ENCODE peak calls at places on chromosomes 13 and 19, in four cellular contexts. One of them, this sample, is unnamed.

GRCh38 chr19:41295506-41295905 is 14.5 kb upstream of the CCDC97 start:
- DNase-seq in IMR-90: no peak
- DNase-seq in H1: no peak
- DNase-seq in mesendoderm: no peak
- DNase-seq in this sample: no peak

GRCh38 chr13:44267966-44268365 is 105.7 kb upstream of the SERP2 start:
- DNase-seq in mesendoderm: no peak
- DNase-seq in IMR-90: peak; percentile 80
- DNase-seq in H1: no peak
- DNase-seq in this sample: no peak

GRCh38 chr13:29940715-29941114 is 90.3 kb upstream of the UBL3 start:
- DNase-seq in H1: no peak
- DNase-seq in IMR-90: no peak
- DNase-seq in mesendoderm: no peak
- DNase-seq in this sample: no peak

GRCh38 chr13:71395053-71395452 is 472.0 kb downstream of the DACH1 start:
- DNase-seq in IMR-90: no peak
- DNase-seq in H1: no peak
- DNase-seq in mesendoderm: no peak
- DNase-seq in this sample: no peak

GRCh38 chr19:51320258-51320657 is 8.8 kb downstream of the IGLON5 start:
- DNase-seq in H1: no peak
- DNase-seq in mesendoderm: no peak
- DNase-seq in IMR-90: no peak
- DNase-seq in this sample: no peak

GRCh38 chr19:2084993-2085720 is 11.0 kb downstream of the MOB3A start:
- DNase-seq in mesendoderm: no peak
- DNase-seq in IMR-90: no peak
- DNase-seq in H1: no peak
- DNase-seq in this sample: no peak

GRCh38 chr13:44389856-44390255 is 16.2 kb downstream of the SERP2 start:
- DNase-seq in IMR-90: no peak
- DNase-seq in mesendoderm: no peak
- DNase-seq in H1: no peak
- DNase-seq in this sample: no peak

GRCh38 chr19:10952809-10953208 is 8.0 kb upstream of the SMARCA4 start:
- DNase-seq in H1: no peak
- DNase-seq in mesendoderm: no peak
- DNase-seq in IMR-90: no peak
- DNase-seq in this sample: no peak

GRCh38 chr19:31105761-31106160 is 243.5 kb downstream of the TSHZ3 start:
- DNase-seq in mesendoderm: no peak
- DNase-seq in H1: no peak
- DNase-seq in IMR-90: no peak
- DNase-seq in this sample: no peak

GRCh38 chr19:47099576-47100050 is 14.0 kb downstream of the ZC3H4 start:
- DNase-seq in IMR-90: no peak
- DNase-seq in mesendoderm: peak; percentile 41
- DNase-seq in H1: no peak
- DNase-seq in this sample: no peak

GRCh38 chr13:28047784-28048388 is 52.5 kb downstream of the FLT3 start:
- DNase-seq in mesendoderm: no peak
- DNase-seq in IMR-90: peak; percentile 79
- DNase-seq in H1: no peak
- DNase-seq in this sample: no peak

GRCh38 chr19:1125601-1126533 is 22.1 kb downstream of the GPX4 start:
- DNase-seq in IMR-90: peak; percentile 41
- DNase-seq in H1: no peak
- DNase-seq in mesendoderm: no peak
- DNase-seq in this sample: no peak

GRCh38 chr13:80408270-80408669 is 67.3 kb upstream of the SPRY2 start:
- DNase-seq in mesendoderm: peak; percentile 30
- DNase-seq in IMR-90: no peak
- DNase-seq in H1: no peak
- DNase-seq in this sample: no peak

GRCh38 chr19:56712609-56713008 is 41.1 kb upstream of the ZNF835 start:
- DNase-seq in IMR-90: no peak
- DNase-seq in H1: no peak
- DNase-seq in mesendoderm: peak; percentile 39
- DNase-seq in this sample: peak; percentile 42

GRCh38 chr13:35468195-35468594 is 8.3 kb downstream of the MAB21L1 start:
- DNase-seq in H1: no peak
- DNase-seq in IMR-90: no peak
- DNase-seq in mesendoderm: no peak
- DNase-seq in this sample: no peak

GRCh38 chr19:2495130-2495641 is 19.3 kb downstream of the GADD45B start:
- DNase-seq in mesendoderm: no peak
- DNase-seq in H1: no peak
- DNase-seq in IMR-90: peak; percentile 40
- DNase-seq in this sample: no peak

GRCh38 chr13:61795580-61795979 is 379.9 kb upstream of the PCDH20 start:
- DNase-seq in H1: no peak
- DNase-seq in mesendoderm: no peak
- DNase-seq in IMR-90: no peak
- DNase-seq in this sample: no peak

GRCh38 chr19:3625996-3626472 is 556 bp downstream of the CACTIN start:
- DNase-seq in IMR-90: no peak
- DNase-seq in mesendoderm: peak; percentile 18
- DNase-seq in H1: no peak
- DNase-seq in this sample: no peak

GRCh38 chr19:4713384-4713951 is 10.2 kb downstream of the DPP9 start:
- DNase-seq in H1: no peak
- DNase-seq in mesendoderm: no peak
- DNase-seq in IMR-90: peak; percentile 97
- DNase-seq in this sample: no peak

GRCh38 chr13:67299731-67300130 is 69.6 kb upstream of the PCDH9 start:
- DNase-seq in H1: no peak
- DNase-seq in mesendoderm: no peak
- DNase-seq in IMR-90: peak; percentile 38
- DNase-seq in this sample: no peak

GRCh38 chr13:37429976-37430375 is 168.6 kb downstream of the POSTN start:
- DNase-seq in IMR-90: peak; percentile 98
- DNase-seq in mesendoderm: no peak
- DNase-seq in H1: no peak
- DNase-seq in this sample: no peak

GRCh38 chr19:2083174-2083854 is 12.8 kb downstream of the MOB3A start:
- DNase-seq in mesendoderm: no peak
- DNase-seq in H1: no peak
- DNase-seq in IMR-90: no peak
- DNase-seq in this sample: no peak

GRCh38 chr19:29263305-29264080 is 50.5 kb upstream of the UQCRFS1 start:
- DNase-seq in H1: peak; percentile 91
- DNase-seq in mesendoderm: peak; percentile 74
- DNase-seq in IMR-90: peak; percentile 17
- DNase-seq in this sample: peak; percentile 62

GRCh38 chr13:43698743-43699142 is 88.0 kb downstream of the ENOX1 start:
- DNase-seq in H1: no peak
- DNase-seq in mesendoderm: no peak
- DNase-seq in IMR-90: peak; percentile 73
- DNase-seq in this sample: no peak

GRCh38 chr19:31694761-31695160 is 345.5 kb upstream of the TSHZ3 start:
- DNase-seq in H1: no peak
- DNase-seq in IMR-90: no peak
- DNase-seq in mesendoderm: no peak
- DNase-seq in this sample: no peak

GRCh38 chr19:12797141-12797587 is 4.4 kb downstream of the PRDX2 start:
- DNase-seq in mesendoderm: no peak
- DNase-seq in H1: no peak
- DNase-seq in IMR-90: no peak
- DNase-seq in this sample: no peak

GRCh38 chr13:24220086-24220703 is 59.7 kb downstream of the SPATA13 start:
- DNase-seq in IMR-90: peak; percentile 88
- DNase-seq in H1: no peak
- DNase-seq in mesendoderm: peak; percentile 90
- DNase-seq in this sample: peak; percentile 78

GRCh38 chr13:27953671-27954405 is 15.3 kb downstream of the CDX2 start:
- DNase-seq in mesendoderm: peak; percentile 91
- DNase-seq in IMR-90: peak; percentile 55
- DNase-seq in H1: peak; percentile 95
- DNase-seq in this sample: peak; percentile 89

GRCh38 chr19:50739841-50740426 is 16.8 kb downstream of the CLEC11A start:
- DNase-seq in H1: peak; percentile 68
- DNase-seq in mesendoderm: peak; percentile 67
- DNase-seq in IMR-90: no peak
- DNase-seq in this sample: no peak

GRCh38 chr19:51071006-51071405 is 6.1 kb upstream of the KLK13 start:
- DNase-seq in H1: no peak
- DNase-seq in mesendoderm: no peak
- DNase-seq in IMR-90: no peak
- DNase-seq in this sample: no peak

GRCh38 chr13:108728370-108728769 is 99.0 kb downstream of the MYO16 start:
- DNase-seq in mesendoderm: peak; percentile 94
- DNase-seq in IMR-90: no peak
- DNase-seq in H1: peak; percentile 52
- DNase-seq in this sample: no peak

GRCh38 chr19:31128291-31128690 is 220.9 kb downstream of the TSHZ3 start:
- DNase-seq in mesendoderm: no peak
- DNase-seq in IMR-90: no peak
- DNase-seq in H1: no peak
- DNase-seq in this sample: no peak

GRCh38 chr13:44117351-44117750 is 237.6 kb downstream of the LACC1 start:
- DNase-seq in mesendoderm: peak; percentile 57
- DNase-seq in IMR-90: peak; percentile 48
- DNase-seq in H1: no peak
- DNase-seq in this sample: no peak

GRCh38 chr13:21917046-21918010 is 246.5 kb downstream of the FGF9 start:
- DNase-seq in IMR-90: peak; percentile 19
- DNase-seq in mesendoderm: no peak
- DNase-seq in H1: no peak
- DNase-seq in this sample: no peak

GRCh38 chr13:65868106-65868505 is 1362.0 kb downstream of the PCDH9 start:
- DNase-seq in mesendoderm: no peak
- DNase-seq in H1: no peak
- DNase-seq in IMR-90: no peak
- DNase-seq in this sample: no peak

GRCh38 chr13:42354246-42355117 is 82.5 kb downstream of the AKAP11 start:
- DNase-seq in mesendoderm: peak; percentile 37
- DNase-seq in IMR-90: peak; percentile 48
- DNase-seq in H1: no peak
- DNase-seq in this sample: no peak

GRCh38 chr19:39400997-39401548 is 5.6 kb upstream of the ZFP36 start:
- DNase-seq in IMR-90: no peak
- DNase-seq in H1: no peak
- DNase-seq in mesendoderm: no peak
- DNase-seq in this sample: no peak

GRCh38 chr13:45137501-45137880 is 17.2 kb downstream of the GTF2F2 start:
- DNase-seq in IMR-90: no peak
- DNase-seq in H1: no peak
- DNase-seq in mesendoderm: no peak
- DNase-seq in this sample: no peak

GRCh38 chr13:67935655-67936054 is 705.5 kb upstream of the PCDH9 start:
- DNase-seq in IMR-90: no peak
- DNase-seq in mesendoderm: no peak
- DNase-seq in H1: no peak
- DNase-seq in this sample: no peak

GRCh38 chr13:112335135-112335534 is 41.0 kb upstream of the SPACA7 start:
- DNase-seq in mesendoderm: no peak
- DNase-seq in H1: no peak
- DNase-seq in IMR-90: no peak
- DNase-seq in this sample: no peak
- H2BK5ac ChIP-seq in mesendoderm: no peak overlapping the region
- H2BK5ac ChIP-seq in H1: no peak overlapping the region
- H2BK5ac ChIP-seq in IMR-90: no peak overlapping the region
- H2BK5ac ChIP-seq in this sample: no peak overlapping the region

GRCh38 chr19:17076539-17076919 is 952 bp downstream of the MYO9B start:
- DNase-seq in IMR-90: no peak
- DNase-seq in H1: no peak
- DNase-seq in mesendoderm: peak; percentile 46
- DNase-seq in this sample: no peak
- H2BK5ac ChIP-seq in IMR-90: peak overlapping the region; percentile 90
- H2BK5ac ChIP-seq in H1: peak overlapping the region; percentile 93
- H2BK5ac ChIP-seq in mesendoderm: no peak overlapping the region
- H2BK5ac ChIP-seq in this sample: peak overlapping the region; percentile 55

DNA sequence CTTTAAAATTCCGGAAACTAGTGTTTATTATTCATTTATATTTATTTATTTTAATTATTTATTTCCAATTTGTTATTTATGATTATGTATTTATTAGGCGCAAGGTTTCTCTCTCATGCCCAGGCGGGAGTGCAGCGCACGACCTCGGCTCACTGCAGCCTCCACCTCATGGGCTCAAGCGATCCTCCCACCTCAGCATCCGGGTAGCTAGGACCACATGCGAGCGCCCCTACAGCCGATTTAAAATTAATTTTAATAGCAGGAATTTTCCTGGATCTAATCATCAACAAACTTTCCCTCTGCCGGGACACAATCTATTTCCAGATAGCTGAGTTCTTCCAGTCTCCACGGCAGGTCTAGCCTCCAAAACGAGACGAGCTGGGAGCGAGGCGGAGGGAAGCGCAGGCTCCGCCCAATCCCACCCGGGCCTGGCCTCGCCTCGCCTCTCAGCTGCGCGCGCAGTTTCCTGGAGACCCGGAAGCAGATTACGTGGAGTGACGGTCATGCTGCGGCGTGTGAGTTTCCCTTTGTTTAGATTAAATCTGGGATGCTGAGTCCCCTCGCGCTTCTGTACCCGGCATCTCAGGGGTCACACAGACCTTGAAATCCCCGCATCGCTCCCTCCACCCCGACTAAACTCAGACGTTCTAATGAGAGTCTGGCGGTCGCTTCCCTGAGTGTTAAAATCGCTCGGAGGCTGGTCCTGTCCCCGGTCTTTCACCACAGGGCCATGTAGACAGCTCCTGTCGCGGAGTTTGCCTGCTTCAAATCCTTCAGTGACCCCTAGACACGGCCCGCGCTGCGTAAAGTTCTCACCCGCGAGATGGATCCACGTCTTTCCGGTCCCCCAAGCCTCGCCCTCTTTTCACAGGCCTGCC is at the start of gene ZNF880:
- DNase-seq in IMR-90: peak; percentile 89
- DNase-seq in H1: peak; percentile 69
- DNase-seq in mesendoderm: peak; percentile 96
- DNase-seq in this sample: peak; percentile 83
- H2BK5ac ChIP-seq in IMR-90: peak within 1 kb of the TSS; percentile 82
- H2BK5ac ChIP-seq in H1: peak within 1 kb of the TSS; percentile 95
- H2BK5ac ChIP-seq in mesendoderm: peak within 1 kb of the TSS; percentile 25
- H2BK5ac ChIP-seq in this sample: peak within 1 kb of the TSS; percentile 67

GRCh38 chr19:45175663-45176345 is 2.2 kb downstream of the TRAPPC6A start:
- DNase-seq in IMR-90: no peak
- DNase-seq in mesendoderm: no peak
- DNase-seq in H1: no peak
- DNase-seq in this sample: no peak

GRCh38 chr19:45178262-45179062 is at the start of gene BLOC1S3:
- DNase-seq in mesendoderm: peak; percentile 100
- DNase-seq in H1: peak; percentile 99
- DNase-seq in IMR-90: peak; percentile 100
- DNase-seq in this sample: peak; percentile 100

GRCh38 chr19:45179063-45179847 is 671 bp downstream of the BLOC1S3 start:
- DNase-seq in mesendoderm: no peak
- DNase-seq in H1: no peak
- DNase-seq in IMR-90: peak; percentile 17
- DNase-seq in this sample: no peak

GRCh38 chr19:45179848-45180370 is 1.3 kb downstream of the BLOC1S3 start:
- DNase-seq in mesendoderm: no peak
- DNase-seq in H1: no peak
- DNase-seq in IMR-90: no peak
- DNase-seq in this sample: no peak

GRCh38 chr19:45177817-45178261 is at the start of gene TRAPPC6A:
- DNase-seq in H1: no peak
- DNase-seq in IMR-90: peak; percentile 70
- DNase-seq in mesendoderm: no peak
- DNase-seq in this sample: no peak
- H2BK5ac ChIP-seq in H1: peak within 1 kb of the TSS; percentile 55
- H2BK5ac ChIP-seq in IMR-90: peak within 1 kb of the TSS; percentile 64
- H2BK5ac ChIP-seq in mesendoderm: no peak within 1 kb of the TSS
- H2BK5ac ChIP-seq in this sample: no peak within 1 kb of the TSS

This sample was measured in neuronal stem cell.